ENCODE peak calls at places on chromosomes 2 and 18, in ten cellular contexts. One of them, this sample, is unnamed.
A peak's percentile ranks its signal among the peaks of the same experiment; 100 is the strongest.

GRCh38 chr2:6960659-6961058 is 43.4 kb downstream of the RNF144A start:
- DNase-seq in tibial artery: peak; percentile 51
- DNase-seq in adrenal gland: peak; percentile 65
- DNase-seq in Peyer's patch: no peak
- DNase-seq in CD8-positive, alpha-beta memory T cell: no peak
- DNase-seq in left ventricle myocardium inferior: no peak
- DNase-seq in right cardiac atrium: no peak
- DNase-seq in GM23248: peak; percentile 68
- DNase-seq in aorta: no peak
- DNase-seq in adipocyte: peak; percentile 25
- DNase-seq in this sample: no peak

GRCh38 chr2:226564667-226565066 is 235.0 kb downstream of the IRS1 start:
- DNase-seq in tibial artery: no peak
- DNase-seq in adrenal gland: no peak
- DNase-seq in Peyer's patch: no peak
- DNase-seq in CD8-positive, alpha-beta memory T cell: no peak
- DNase-seq in left ventricle myocardium inferior: no peak
- DNase-seq in right cardiac atrium: no peak
- DNase-seq in GM23248: no peak
- DNase-seq in aorta: no peak
- DNase-seq in adipocyte: no peak
- DNase-seq in this sample: no peak

GRCh38 chr2:70501728-70502127 is 51.9 kb downstream of the TGFA start:
- DNase-seq in tibial artery: no peak
- DNase-seq in adrenal gland: no peak
- DNase-seq in Peyer's patch: no peak
- DNase-seq in CD8-positive, alpha-beta memory T cell: no peak
- DNase-seq in left ventricle myocardium inferior: no peak
- DNase-seq in right cardiac atrium: no peak
- DNase-seq in GM23248: no peak
- DNase-seq in aorta: no peak
- DNase-seq in adipocyte: no peak
- DNase-seq in this sample: no peak

GRCh38 chr2:10989782-10990181 is 78.0 kb downstream of the KCNF1 start:
- DNase-seq in tibial artery: no peak
- DNase-seq in adrenal gland: no peak
- DNase-seq in Peyer's patch: no peak
- DNase-seq in CD8-positive, alpha-beta memory T cell: no peak
- DNase-seq in left ventricle myocardium inferior: no peak
- DNase-seq in right cardiac atrium: no peak
- DNase-seq in GM23248: no peak
- DNase-seq in aorta: no peak
- DNase-seq in adipocyte: no peak
- DNase-seq in this sample: no peak

GRCh38 chr18:58998421-58999203 is 133.9 kb downstream of the ZNF532 start:
- DNase-seq in tibial artery: peak; percentile 79
- DNase-seq in adrenal gland: peak; percentile 75
- DNase-seq in Peyer's patch: peak; percentile 40
- DNase-seq in CD8-positive, alpha-beta memory T cell: no peak
- DNase-seq in left ventricle myocardium inferior: peak; percentile 72
- DNase-seq in right cardiac atrium: peak; percentile 88
- DNase-seq in GM23248: peak; percentile 95
- DNase-seq in aorta: peak; percentile 80
- DNase-seq in adipocyte: peak; percentile 68
- DNase-seq in this sample: peak; percentile 52

GRCh38 chr2:10457846-10458563 is 9.9 kb upstream of the ODC1 start:
- DNase-seq in tibial artery: no peak
- DNase-seq in adrenal gland: peak; percentile 63
- DNase-seq in Peyer's patch: no peak
- DNase-seq in CD8-positive, alpha-beta memory T cell: no peak
- DNase-seq in left ventricle myocardium inferior: no peak
- DNase-seq in right cardiac atrium: no peak
- DNase-seq in GM23248: peak; percentile 77
- DNase-seq in aorta: no peak
- DNase-seq in adipocyte: peak; percentile 47
- DNase-seq in this sample: no peak

GRCh38 chr2:86035883-86036789 is 69.5 kb downstream of the POLR1A start:
- DNase-seq in tibial artery: peak; percentile 81
- DNase-seq in adrenal gland: peak; percentile 87
- DNase-seq in Peyer's patch: peak; percentile 89
- DNase-seq in CD8-positive, alpha-beta memory T cell: peak; percentile 85
- DNase-seq in left ventricle myocardium inferior: peak; percentile 83
- DNase-seq in right cardiac atrium: peak; percentile 90
- DNase-seq in GM23248: peak; percentile 91
- DNase-seq in aorta: peak; percentile 89
- DNase-seq in adipocyte: peak; percentile 81
- DNase-seq in this sample: peak; percentile 65

GRCh38 chr2:132915812-132916211 is 245.8 kb upstream of the LYPD1 start:
- DNase-seq in tibial artery: no peak
- DNase-seq in adrenal gland: no peak
- DNase-seq in Peyer's patch: no peak
- DNase-seq in CD8-positive, alpha-beta memory T cell: no peak
- DNase-seq in left ventricle myocardium inferior: no peak
- DNase-seq in right cardiac atrium: no peak
- DNase-seq in GM23248: no peak
- DNase-seq in aorta: no peak
- DNase-seq in adipocyte: no peak
- DNase-seq in this sample: no peak

GRCh38 chr2:24926602-24927252 is 6.7 kb upstream of the ADCY3 start:
- DNase-seq in tibial artery: peak; percentile 84
- DNase-seq in adrenal gland: peak; percentile 71
- DNase-seq in Peyer's patch: no peak
- DNase-seq in CD8-positive, alpha-beta memory T cell: no peak
- DNase-seq in left ventricle myocardium inferior: peak; percentile 74
- DNase-seq in right cardiac atrium: peak; percentile 90
- DNase-seq in GM23248: peak; percentile 79
- DNase-seq in aorta: peak; percentile 80
- DNase-seq in adipocyte: no peak
- DNase-seq in this sample: no peak

GRCh38 chr2:1655461-1655860 is 88.9 kb downstream of the PXDN start:
- DNase-seq in tibial artery: peak; percentile 15
- DNase-seq in adrenal gland: peak; percentile 24
- DNase-seq in Peyer's patch: no peak
- DNase-seq in CD8-positive, alpha-beta memory T cell: no peak
- DNase-seq in left ventricle myocardium inferior: no peak
- DNase-seq in right cardiac atrium: no peak
- DNase-seq in GM23248: no peak
- DNase-seq in aorta: no peak
- DNase-seq in adipocyte: no peak
- DNase-seq in this sample: peak; percentile 41

GRCh38 chr18:22311301-22311700 is 106.4 kb downstream of the CTAGE1 start:
- DNase-seq in tibial artery: no peak
- DNase-seq in adrenal gland: no peak
- DNase-seq in Peyer's patch: no peak
- DNase-seq in CD8-positive, alpha-beta memory T cell: no peak
- DNase-seq in left ventricle myocardium inferior: no peak
- DNase-seq in right cardiac atrium: no peak
- DNase-seq in GM23248: peak; percentile 81
- DNase-seq in aorta: no peak
- DNase-seq in adipocyte: peak; percentile 74
- DNase-seq in this sample: no peak

GRCh38 chr2:42783511-42783910 is 8.9 kb downstream of the HAAO start:
- DNase-seq in tibial artery: no peak
- DNase-seq in adrenal gland: no peak
- DNase-seq in Peyer's patch: no peak
- DNase-seq in CD8-positive, alpha-beta memory T cell: no peak
- DNase-seq in left ventricle myocardium inferior: no peak
- DNase-seq in right cardiac atrium: no peak
- DNase-seq in GM23248: no peak
- DNase-seq in aorta: no peak
- DNase-seq in adipocyte: no peak
- DNase-seq in this sample: no peak

GRCh38 chr2:43132523-43133301 is 93.7 kb downstream of the ZFP36L2 start:
- DNase-seq in tibial artery: no peak
- DNase-seq in adrenal gland: no peak
- DNase-seq in Peyer's patch: peak; percentile 55
- DNase-seq in CD8-positive, alpha-beta memory T cell: peak; percentile 69
- DNase-seq in left ventricle myocardium inferior: no peak
- DNase-seq in right cardiac atrium: peak; percentile 56
- DNase-seq in GM23248: no peak
- DNase-seq in aorta: no peak
- DNase-seq in adipocyte: no peak
- DNase-seq in this sample: no peak

GRCh38 chr2:241942416-241943208 is 73.1 kb downstream of the RTP5 start:
- DNase-seq in tibial artery: no peak
- DNase-seq in adrenal gland: peak; percentile 25
- DNase-seq in Peyer's patch: no peak
- DNase-seq in CD8-positive, alpha-beta memory T cell: no peak
- DNase-seq in left ventricle myocardium inferior: no peak
- DNase-seq in right cardiac atrium: no peak
- DNase-seq in GM23248: no peak
- DNase-seq in aorta: no peak
- DNase-seq in adipocyte: no peak
- DNase-seq in this sample: no peak

GRCh38 chr2:202764991-202765390 is 106.6 kb downstream of the ICA1L start:
- DNase-seq in tibial artery: no peak
- DNase-seq in adrenal gland: no peak
- DNase-seq in Peyer's patch: no peak
- DNase-seq in CD8-positive, alpha-beta memory T cell: no peak
- DNase-seq in left ventricle myocardium inferior: no peak
- DNase-seq in right cardiac atrium: no peak
- DNase-seq in GM23248: no peak
- DNase-seq in aorta: no peak
- DNase-seq in adipocyte: no peak
- DNase-seq in this sample: no peak
- H3K4me1 ChIP-seq in tibial artery: no peaks in the 10 kb centered on the region
- H3K4me1 ChIP-seq in adrenal gland: no peaks in the 10 kb centered on the region
- H3K4me1 ChIP-seq in Peyer's patch: no peaks in the 10 kb centered on the region
- H3K4me1 ChIP-seq in CD8-positive, alpha-beta memory T cell: peaks cover 30% of the 10 kb centered on the region
- H3K4me1 ChIP-seq in left ventricle myocardium inferior: no peaks in the 10 kb centered on the region
- H3K4me1 ChIP-seq in right cardiac atrium: no peaks in the 10 kb centered on the region
- H3K4me1 ChIP-seq in GM23248: no peaks in the 10 kb centered on the region
- H3K4me1 ChIP-seq in aorta: no peaks in the 10 kb centered on the region
- H3K4me1 ChIP-seq in adipocyte: no peaks in the 10 kb centered on the region
- H3K4me1 ChIP-seq in this sample: no peaks in the 10 kb centered on the region

DNA sequence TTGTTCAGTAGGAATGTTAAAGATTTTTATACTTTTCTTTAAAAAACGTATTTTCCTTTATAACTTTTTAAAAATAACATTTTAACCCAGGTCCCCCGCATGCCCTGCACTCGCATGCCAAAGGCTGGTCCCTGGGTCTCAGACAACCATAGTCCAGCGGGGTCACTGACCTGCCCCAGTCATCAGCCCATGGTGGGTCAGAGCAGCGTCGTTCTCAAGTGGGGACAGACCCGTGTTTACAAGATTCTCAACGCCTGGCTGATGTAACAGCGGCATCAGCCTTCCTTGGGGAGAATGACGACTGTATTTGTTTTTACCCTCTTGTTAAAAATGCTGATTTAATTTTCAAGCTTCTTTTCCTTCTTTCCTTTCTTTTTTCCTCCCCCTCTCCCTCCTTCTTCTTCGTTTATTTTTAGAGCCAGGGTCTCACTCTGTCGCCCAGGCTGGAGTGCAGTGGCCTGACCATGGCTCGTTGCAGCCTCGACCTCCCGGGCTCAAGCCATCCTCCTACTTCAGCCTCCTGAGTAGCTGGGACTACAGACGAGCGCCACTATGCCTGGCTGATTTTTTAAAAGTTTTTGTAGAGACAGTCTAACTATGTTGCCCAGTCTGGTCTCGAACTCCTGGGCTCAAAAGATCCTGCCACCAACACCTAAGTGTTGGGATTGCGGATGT is 1.0 kb upstream of the EFHD1 start:
- DNase-seq in tibial artery: no peak
- DNase-seq in adrenal gland: no peak
- DNase-seq in Peyer's patch: no peak
- DNase-seq in CD8-positive, alpha-beta memory T cell: no peak
- DNase-seq in left ventricle myocardium inferior: peak; percentile 25
- DNase-seq in right cardiac atrium: peak; percentile 56
- DNase-seq in GM23248: no peak
- DNase-seq in aorta: no peak
- DNase-seq in adipocyte: no peak
- DNase-seq in this sample: no peak
- H3K4me3 ChIP-seq in tibial artery: peak overlapping the region; percentile 96
- H3K4me3 ChIP-seq in adrenal gland: no peak overlapping the region
- H3K4me3 ChIP-seq in Peyer's patch: no peak overlapping the region
- H3K4me3 ChIP-seq in CD8-positive, alpha-beta memory T cell: peak overlapping the region; percentile 8
- H3K4me3 ChIP-seq in left ventricle myocardium inferior: peak overlapping the region; percentile 76
- H3K4me3 ChIP-seq in right cardiac atrium: peak overlapping the region; percentile 88
- H3K4me3 ChIP-seq in GM23248: peak overlapping the region; percentile 64
- H3K4me3 ChIP-seq in aorta: peak overlapping the region; percentile 14
- H3K4me3 ChIP-seq in adipocyte: peak overlapping the region; percentile 83
- H3K4me3 ChIP-seq in this sample: peak overlapping the region; percentile 48

DNA sequence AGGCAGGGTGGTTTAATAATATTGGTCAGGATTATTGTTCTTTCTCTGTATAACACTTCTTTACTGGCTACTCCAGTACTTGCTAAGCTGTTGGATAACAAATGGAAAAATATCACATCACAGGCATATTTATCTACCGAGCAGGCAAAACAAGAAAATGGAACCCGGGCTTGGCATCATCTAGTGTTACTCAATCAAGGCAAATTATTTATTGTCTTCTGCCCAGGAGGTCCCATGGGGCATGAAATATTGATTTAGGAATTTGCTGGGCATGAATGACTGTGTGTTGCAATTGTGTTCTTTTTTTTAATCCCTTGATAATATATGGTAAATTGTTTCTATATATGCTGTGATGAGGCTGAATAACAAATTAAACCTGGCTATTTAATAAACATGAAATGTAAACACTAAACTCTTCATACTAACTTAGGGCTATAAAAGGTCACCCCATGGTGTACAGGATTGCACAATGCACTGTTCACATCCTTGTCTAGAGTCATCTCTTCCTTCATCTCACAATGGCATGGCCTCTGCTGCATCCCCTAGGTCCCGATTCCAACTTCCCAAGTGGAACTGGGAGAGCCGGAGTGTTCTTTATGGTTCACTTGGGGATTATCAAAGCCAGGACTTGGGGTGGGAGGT is 2.2 kb upstream of the PARD3B start:
- DNase-seq in tibial artery: peak; percentile 24
- DNase-seq in adrenal gland: no peak
- DNase-seq in Peyer's patch: no peak
- DNase-seq in CD8-positive, alpha-beta memory T cell: no peak
- DNase-seq in left ventricle myocardium inferior: no peak
- DNase-seq in right cardiac atrium: no peak
- DNase-seq in GM23248: peak; percentile 26
- DNase-seq in aorta: no peak
- DNase-seq in adipocyte: peak; percentile 58
- DNase-seq in this sample: no peak
- H3K27me3 ChIP-seq in tibial artery: no peaks in the 10 kb centered on the region
- H3K27me3 ChIP-seq in adrenal gland: no peaks in the 10 kb centered on the region
- H3K27me3 ChIP-seq in Peyer's patch: no peaks in the 10 kb centered on the region
- H3K27me3 ChIP-seq in CD8-positive, alpha-beta memory T cell: no peaks in the 10 kb centered on the region
- H3K27me3 ChIP-seq in left ventricle myocardium inferior: no peaks in the 10 kb centered on the region
- H3K27me3 ChIP-seq in right cardiac atrium: no peaks in the 10 kb centered on the region
- H3K27me3 ChIP-seq in GM23248: no peaks in the 10 kb centered on the region
- H3K27me3 ChIP-seq in aorta: no peaks in the 10 kb centered on the region
- H3K27me3 ChIP-seq in adipocyte: no peaks in the 10 kb centered on the region
- H3K27me3 ChIP-seq in this sample: no peaks in the 10 kb centered on the region

DNA sequence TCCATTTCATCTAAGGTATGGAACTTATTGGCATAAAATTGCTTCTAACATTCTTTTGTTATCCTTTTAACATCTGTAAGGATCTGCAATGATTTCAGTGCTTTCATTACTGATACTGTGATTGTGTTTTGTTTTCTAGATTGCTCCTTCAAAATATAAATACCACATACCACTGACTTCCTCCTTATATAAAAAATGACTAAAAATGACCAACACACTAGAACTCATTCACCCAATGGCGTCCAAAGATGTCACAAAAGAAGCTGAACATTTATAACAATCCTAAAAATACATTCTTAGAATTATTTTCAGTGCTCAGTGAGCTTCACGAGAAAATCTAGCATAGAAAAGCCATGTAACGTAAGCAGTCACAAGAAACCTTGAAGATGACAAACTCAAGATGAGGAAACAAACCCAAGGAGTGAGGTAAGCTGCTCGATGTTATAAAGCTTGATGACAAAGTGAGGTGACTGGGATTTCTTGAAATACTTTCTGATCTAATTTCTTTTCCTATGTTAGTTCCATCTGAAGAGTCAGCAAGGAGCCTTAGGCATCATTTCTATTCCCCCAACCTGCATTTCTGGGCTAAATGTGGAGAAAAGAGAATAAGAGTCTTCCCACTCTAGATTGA is 42.6 kb downstream of the PNO1 start:
- DNase-seq in tibial artery: no peak
- DNase-seq in adrenal gland: no peak
- DNase-seq in Peyer's patch: no peak
- DNase-seq in CD8-positive, alpha-beta memory T cell: no peak
- DNase-seq in left ventricle myocardium inferior: no peak
- DNase-seq in right cardiac atrium: no peak
- DNase-seq in GM23248: no peak
- DNase-seq in aorta: no peak
- DNase-seq in adipocyte: no peak
- DNase-seq in this sample: no peak
- H3K4me1 ChIP-seq in tibial artery: peaks cover 2% of the 10 kb centered on the region
- H3K4me1 ChIP-seq in adrenal gland: peaks cover 24% of the 10 kb centered on the region
- H3K4me1 ChIP-seq in Peyer's patch: no peaks in the 10 kb centered on the region
- H3K4me1 ChIP-seq in CD8-positive, alpha-beta memory T cell: peaks cover 44% of the 10 kb centered on the region
- H3K4me1 ChIP-seq in left ventricle myocardium inferior: peaks cover 47% of the 10 kb centered on the region
- H3K4me1 ChIP-seq in right cardiac atrium: no peaks in the 10 kb centered on the region
- H3K4me1 ChIP-seq in GM23248: peaks cover 8% of the 10 kb centered on the region
- H3K4me1 ChIP-seq in aorta: peaks cover 1% of the 10 kb centered on the region
- H3K4me1 ChIP-seq in adipocyte: peaks cover 12% of the 10 kb centered on the region
- H3K4me1 ChIP-seq in this sample: no peaks in the 10 kb centered on the region

This sample was measured in SJSA1.